ENCODE peak calls at places on chromosome 9, in nine cellular contexts. One of them, this sample, is unnamed.

GRCh38 chr9:12680341-12680740 is 12.8 kb upstream of the TYRP1 start:
- DNase-seq in H54: no peak
- DNase-seq in NB4: no peak
- DNase-seq in lung microvascular endothelial cell: peak
- DNase-seq in cardiac fibroblast: peak
- DNase-seq in ACHN: peak
- DNase-seq in kidney glomerular epithelial cell: peak
- DNase-seq in stimulated activated CD4-positive, alpha-beta T cell treated with anti-CD3 and anti-CD28 coated beads, Interleukin-12 subunit alpha, Interleukin-12 subunit beta, amount 100 ng/mL, for 24 hours: no peak
- DNase-seq in endothelial cell: no peak
- DNase-seq in this sample: no peak

GRCh38 chr9:135602789-135603481 is 36.4 kb downstream of the GLT6D1 start:
- DNase-seq in NB4: peak
- DNase-seq in H54: peak
- DNase-seq in cardiac fibroblast: peak
- DNase-seq in ACHN: peak
- DNase-seq in endothelial cell: peak
- DNase-seq in kidney glomerular epithelial cell: peak
- DNase-seq in stimulated activated CD4-positive, alpha-beta T cell treated with anti-CD3 and anti-CD28 coated beads, Interleukin-12 subunit alpha, Interleukin-12 subunit beta, amount 100 ng/mL, for 24 hours: peak
- DNase-seq in lung microvascular endothelial cell: peak
- DNase-seq in this sample: peak

GRCh38 chr9:87557996-87558395 is 60.3 kb downstream of the DAPK1 start:
- DNase-seq in lung microvascular endothelial cell: no peak
- DNase-seq in ACHN: no peak
- DNase-seq in H54: no peak
- DNase-seq in cardiac fibroblast: peak
- DNase-seq in kidney glomerular epithelial cell: no peak
- DNase-seq in stimulated activated CD4-positive, alpha-beta T cell treated with anti-CD3 and anti-CD28 coated beads, Interleukin-12 subunit alpha, Interleukin-12 subunit beta, amount 100 ng/mL, for 24 hours: no peak
- DNase-seq in NB4: peak
- DNase-seq in endothelial cell: no peak
- DNase-seq in this sample: no peak

GRCh38 chr9:118577121-118577520 is 792.1 kb downstream of the BRINP1 start:
- DNase-seq in NB4: no peak
- DNase-seq in H54: no peak
- DNase-seq in ACHN: peak
- DNase-seq in stimulated activated CD4-positive, alpha-beta T cell treated with anti-CD3 and anti-CD28 coated beads, Interleukin-12 subunit alpha, Interleukin-12 subunit beta, amount 100 ng/mL, for 24 hours: no peak
- DNase-seq in endothelial cell: no peak
- DNase-seq in lung microvascular endothelial cell: peak
- DNase-seq in kidney glomerular epithelial cell: peak
- DNase-seq in cardiac fibroblast: peak
- DNase-seq in this sample: no peak

GRCh38 chr9:12815895-12816294 is 41.1 kb downstream of the LURAP1L start:
- DNase-seq in kidney glomerular epithelial cell: no peak
- DNase-seq in stimulated activated CD4-positive, alpha-beta T cell treated with anti-CD3 and anti-CD28 coated beads, Interleukin-12 subunit alpha, Interleukin-12 subunit beta, amount 100 ng/mL, for 24 hours: no peak
- DNase-seq in ACHN: no peak
- DNase-seq in cardiac fibroblast: peak
- DNase-seq in H54: no peak
- DNase-seq in endothelial cell: no peak
- DNase-seq in NB4: no peak
- DNase-seq in lung microvascular endothelial cell: no peak
- DNase-seq in this sample: no peak

GRCh38 chr9:114507726-114508125 is 2.5 kb upstream of the WHRN start:
- DNase-seq in NB4: peak
- DNase-seq in H54: no peak
- DNase-seq in kidney glomerular epithelial cell: peak
- DNase-seq in stimulated activated CD4-positive, alpha-beta T cell treated with anti-CD3 and anti-CD28 coated beads, Interleukin-12 subunit alpha, Interleukin-12 subunit beta, amount 100 ng/mL, for 24 hours: no peak
- DNase-seq in endothelial cell: no peak
- DNase-seq in cardiac fibroblast: peak
- DNase-seq in lung microvascular endothelial cell: peak
- DNase-seq in ACHN: peak
- DNase-seq in this sample: peak

GRCh38 chr9:108759835-108760234 is 96.0 kb downstream of the ACTL7B start:
- DNase-seq in endothelial cell: no peak
- DNase-seq in NB4: no peak
- DNase-seq in ACHN: no peak
- DNase-seq in H54: no peak
- DNase-seq in kidney glomerular epithelial cell: no peak
- DNase-seq in cardiac fibroblast: no peak
- DNase-seq in stimulated activated CD4-positive, alpha-beta T cell treated with anti-CD3 and anti-CD28 coated beads, Interleukin-12 subunit alpha, Interleukin-12 subunit beta, amount 100 ng/mL, for 24 hours: no peak
- DNase-seq in lung microvascular endothelial cell: no peak
- DNase-seq in this sample: no peak

GRCh38 chr9:89363311-89363670 is 45.0 kb downstream of the SECISBP2 start:
- DNase-seq in lung microvascular endothelial cell: no peak
- DNase-seq in NB4: no peak
- DNase-seq in kidney glomerular epithelial cell: no peak
- DNase-seq in endothelial cell: no peak
- DNase-seq in ACHN: no peak
- DNase-seq in H54: no peak
- DNase-seq in cardiac fibroblast: no peak
- DNase-seq in stimulated activated CD4-positive, alpha-beta T cell treated with anti-CD3 and anti-CD28 coated beads, Interleukin-12 subunit alpha, Interleukin-12 subunit beta, amount 100 ng/mL, for 24 hours: no peak
- DNase-seq in this sample: no peak

GRCh38 chr9:90107021-90107771 is 502.4 kb downstream of the GADD45G start:
- DNase-seq in cardiac fibroblast: no peak
- DNase-seq in stimulated activated CD4-positive, alpha-beta T cell treated with anti-CD3 and anti-CD28 coated beads, Interleukin-12 subunit alpha, Interleukin-12 subunit beta, amount 100 ng/mL, for 24 hours: no peak
- DNase-seq in H54: no peak
- DNase-seq in lung microvascular endothelial cell: peak
- DNase-seq in kidney glomerular epithelial cell: no peak
- DNase-seq in endothelial cell: no peak
- DNase-seq in NB4: no peak
- DNase-seq in ACHN: peak
- DNase-seq in this sample: no peak

GRCh38 chr9:106438928-106439327 is 424.0 kb upstream of the ZNF462 start:
- DNase-seq in endothelial cell: no peak
- DNase-seq in cardiac fibroblast: peak
- DNase-seq in NB4: no peak
- DNase-seq in stimulated activated CD4-positive, alpha-beta T cell treated with anti-CD3 and anti-CD28 coated beads, Interleukin-12 subunit alpha, Interleukin-12 subunit beta, amount 100 ng/mL, for 24 hours: no peak
- DNase-seq in lung microvascular endothelial cell: no peak
- DNase-seq in H54: no peak
- DNase-seq in kidney glomerular epithelial cell: no peak
- DNase-seq in ACHN: no peak
- DNase-seq in this sample: no peak

GRCh38 chr9:23567756-23568155 is 258.3 kb downstream of the ELAVL2 start:
- DNase-seq in ACHN: no peak
- DNase-seq in cardiac fibroblast: no peak
- DNase-seq in kidney glomerular epithelial cell: no peak
- DNase-seq in NB4: no peak
- DNase-seq in endothelial cell: no peak
- DNase-seq in lung microvascular endothelial cell: no peak
- DNase-seq in H54: no peak
- DNase-seq in stimulated activated CD4-positive, alpha-beta T cell treated with anti-CD3 and anti-CD28 coated beads, Interleukin-12 subunit alpha, Interleukin-12 subunit beta, amount 100 ng/mL, for 24 hours: no peak
- DNase-seq in this sample: no peak

GRCh38 chr9:126491256-126491879 is 122.4 kb upstream of the LMX1B start:
- DNase-seq in stimulated activated CD4-positive, alpha-beta T cell treated with anti-CD3 and anti-CD28 coated beads, Interleukin-12 subunit alpha, Interleukin-12 subunit beta, amount 100 ng/mL, for 24 hours: peak
- DNase-seq in ACHN: peak
- DNase-seq in kidney glomerular epithelial cell: no peak
- DNase-seq in cardiac fibroblast: peak
- DNase-seq in lung microvascular endothelial cell: peak
- DNase-seq in H54: peak
- DNase-seq in NB4: peak
- DNase-seq in endothelial cell: peak
- DNase-seq in this sample: peak

GRCh38 chr9:3436629-3437028 is 89.2 kb downstream of the RFX3 start:
- DNase-seq in H54: no peak
- DNase-seq in endothelial cell: no peak
- DNase-seq in lung microvascular endothelial cell: peak
- DNase-seq in NB4: no peak
- DNase-seq in cardiac fibroblast: peak
- DNase-seq in stimulated activated CD4-positive, alpha-beta T cell treated with anti-CD3 and anti-CD28 coated beads, Interleukin-12 subunit alpha, Interleukin-12 subunit beta, amount 100 ng/mL, for 24 hours: no peak
- DNase-seq in kidney glomerular epithelial cell: no peak
- DNase-seq in ACHN: no peak
- DNase-seq in this sample: no peak

GRCh38 chr9:64773491-64773931 is 511.5 kb downstream of the FOXD4L5 start:
- DNase-seq in lung microvascular endothelial cell: peak
- DNase-seq in kidney glomerular epithelial cell: no peak
- DNase-seq in endothelial cell: no peak
- DNase-seq in stimulated activated CD4-positive, alpha-beta T cell treated with anti-CD3 and anti-CD28 coated beads, Interleukin-12 subunit alpha, Interleukin-12 subunit beta, amount 100 ng/mL, for 24 hours: no peak
- DNase-seq in ACHN: no peak
- DNase-seq in cardiac fibroblast: no peak
- DNase-seq in H54: no peak
- DNase-seq in NB4: peak
- DNase-seq in this sample: no peak

GRCh38 chr9:129637673-129638439 is 4.1 kb downstream of the ASB6 start:
- DNase-seq in H54: no peak
- DNase-seq in lung microvascular endothelial cell: no peak
- DNase-seq in NB4: no peak
- DNase-seq in cardiac fibroblast: no peak
- DNase-seq in ACHN: no peak
- DNase-seq in kidney glomerular epithelial cell: no peak
- DNase-seq in endothelial cell: no peak
- DNase-seq in stimulated activated CD4-positive, alpha-beta T cell treated with anti-CD3 and anti-CD28 coated beads, Interleukin-12 subunit alpha, Interleukin-12 subunit beta, amount 100 ng/mL, for 24 hours: no peak
- DNase-seq in this sample: no peak

GRCh38 chr9:14345586-14346237 is 31.8 kb upstream of the NFIB start:
- DNase-seq in kidney glomerular epithelial cell: no peak
- DNase-seq in stimulated activated CD4-positive, alpha-beta T cell treated with anti-CD3 and anti-CD28 coated beads, Interleukin-12 subunit alpha, Interleukin-12 subunit beta, amount 100 ng/mL, for 24 hours: no peak
- DNase-seq in NB4: no peak
- DNase-seq in H54: no peak
- DNase-seq in lung microvascular endothelial cell: no peak
- DNase-seq in cardiac fibroblast: no peak
- DNase-seq in endothelial cell: peak
- DNase-seq in ACHN: no peak
- DNase-seq in this sample: no peak

GRCh38 chr9:107425110-107426025 is 64.2 kb downstream of the KLF4 start:
- DNase-seq in stimulated activated CD4-positive, alpha-beta T cell treated with anti-CD3 and anti-CD28 coated beads, Interleukin-12 subunit alpha, Interleukin-12 subunit beta, amount 100 ng/mL, for 24 hours: peak
- DNase-seq in kidney glomerular epithelial cell: peak
- DNase-seq in lung microvascular endothelial cell: peak
- DNase-seq in H54: no peak
- DNase-seq in ACHN: peak
- DNase-seq in cardiac fibroblast: peak
- DNase-seq in NB4: peak
- DNase-seq in endothelial cell: peak
- DNase-seq in this sample: peak

GRCh38 chr9:98502311-98502975 is 206.3 kb downstream of the GABBR2 start:
- DNase-seq in H54: no peak
- DNase-seq in kidney glomerular epithelial cell: no peak
- DNase-seq in lung microvascular endothelial cell: no peak
- DNase-seq in NB4: no peak
- DNase-seq in endothelial cell: no peak
- DNase-seq in ACHN: no peak
- DNase-seq in cardiac fibroblast: peak
- DNase-seq in stimulated activated CD4-positive, alpha-beta T cell treated with anti-CD3 and anti-CD28 coated beads, Interleukin-12 subunit alpha, Interleukin-12 subunit beta, amount 100 ng/mL, for 24 hours: no peak
- DNase-seq in this sample: no peak

GRCh38 chr9:4238522-4238921 is 61.3 kb downstream of the GLIS3 start:
- DNase-seq in ACHN: peak
- DNase-seq in kidney glomerular epithelial cell: peak
- DNase-seq in lung microvascular endothelial cell: peak
- DNase-seq in cardiac fibroblast: peak
- DNase-seq in H54: peak
- DNase-seq in endothelial cell: no peak
- DNase-seq in NB4: no peak
- DNase-seq in stimulated activated CD4-positive, alpha-beta T cell treated with anti-CD3 and anti-CD28 coated beads, Interleukin-12 subunit alpha, Interleukin-12 subunit beta, amount 100 ng/mL, for 24 hours: no peak
- DNase-seq in this sample: no peak

GRCh38 chr9:974064-974992 is 2.1 kb upstream of the DMRT3 start:
- DNase-seq in NB4: no peak
- DNase-seq in cardiac fibroblast: no peak
- DNase-seq in stimulated activated CD4-positive, alpha-beta T cell treated with anti-CD3 and anti-CD28 coated beads, Interleukin-12 subunit alpha, Interleukin-12 subunit beta, amount 100 ng/mL, for 24 hours: no peak
- DNase-seq in endothelial cell: no peak
- DNase-seq in H54: no peak
- DNase-seq in lung microvascular endothelial cell: no peak
- DNase-seq in ACHN: no peak
- DNase-seq in kidney glomerular epithelial cell: no peak
- DNase-seq in this sample: no peak

GRCh38 chr9:115614931-115615401 is 497.0 kb upstream of the TNC start:
- DNase-seq in NB4: no peak
- DNase-seq in stimulated activated CD4-positive, alpha-beta T cell treated with anti-CD3 and anti-CD28 coated beads, Interleukin-12 subunit alpha, Interleukin-12 subunit beta, amount 100 ng/mL, for 24 hours: no peak
- DNase-seq in ACHN: no peak
- DNase-seq in endothelial cell: no peak
- DNase-seq in H54: no peak
- DNase-seq in lung microvascular endothelial cell: no peak
- DNase-seq in cardiac fibroblast: no peak
- DNase-seq in kidney glomerular epithelial cell: peak
- DNase-seq in this sample: no peak

GRCh38 chr9:130904070-130905044 is 7.7 kb upstream of the QRFP start:
- DNase-seq in cardiac fibroblast: no peak
- DNase-seq in kidney glomerular epithelial cell: no peak
- DNase-seq in lung microvascular endothelial cell: no peak
- DNase-seq in H54: no peak
- DNase-seq in NB4: no peak
- DNase-seq in ACHN: no peak
- DNase-seq in stimulated activated CD4-positive, alpha-beta T cell treated with anti-CD3 and anti-CD28 coated beads, Interleukin-12 subunit alpha, Interleukin-12 subunit beta, amount 100 ng/mL, for 24 hours: no peak
- DNase-seq in endothelial cell: no peak
- DNase-seq in this sample: no peak

GRCh38 chr9:129627556-129628492 is 1.9 kb downstream of the NTMT1 start:
- DNase-seq in cardiac fibroblast: peak
- DNase-seq in NB4: no peak
- DNase-seq in stimulated activated CD4-positive, alpha-beta T cell treated with anti-CD3 and anti-CD28 coated beads, Interleukin-12 subunit alpha, Interleukin-12 subunit beta, amount 100 ng/mL, for 24 hours: no peak
- DNase-seq in lung microvascular endothelial cell: no peak
- DNase-seq in kidney glomerular epithelial cell: no peak
- DNase-seq in endothelial cell: no peak
- DNase-seq in H54: no peak
- DNase-seq in ACHN: no peak
- DNase-seq in this sample: no peak

GRCh38 chr9:81072758-81073157 is 616.6 kb downstream of the TLE1 start:
- DNase-seq in stimulated activated CD4-positive, alpha-beta T cell treated with anti-CD3 and anti-CD28 coated beads, Interleukin-12 subunit alpha, Interleukin-12 subunit beta, amount 100 ng/mL, for 24 hours: no peak
- DNase-seq in ACHN: no peak
- DNase-seq in kidney glomerular epithelial cell: no peak
- DNase-seq in H54: no peak
- DNase-seq in endothelial cell: no peak
- DNase-seq in cardiac fibroblast: no peak
- DNase-seq in lung microvascular endothelial cell: no peak
- DNase-seq in NB4: no peak
- DNase-seq in this sample: no peak